ENCODE peak calls at places on chromosomes 6 and 20, in ten cellular contexts. One of them, this sample, is unnamed.
A peak's percentile ranks its signal among the peaks of the same experiment; 100 is the strongest.

GRCh38 chr6:14276667-14277404 is 159.3 kb downstream of the CD83 start:
- DNase-seq in ascending aorta: no peak
- DNase-seq in SJSA1: no peak
- DNase-seq in OCI-LY7: peak; percentile 89
- DNase-seq in CD8-positive, alpha-beta T cell: no peak
- DNase-seq in endodermal cell: peak; percentile 44
- DNase-seq in body of pancreas: no peak
- DNase-seq in pancreas: no peak
- DNase-seq in left ventricle myocardium inferior: no peak
- DNase-seq in breast epithelium: no peak
- DNase-seq in this sample: no peak

GRCh38 chr6:96939019-96939805 is 14.7 kb downstream of the KLHL32 start:
- DNase-seq in ascending aorta: no peak
- DNase-seq in SJSA1: peak; percentile 67
- DNase-seq in OCI-LY7: no peak
- DNase-seq in CD8-positive, alpha-beta T cell: no peak
- DNase-seq in endodermal cell: no peak
- DNase-seq in body of pancreas: no peak
- DNase-seq in pancreas: no peak
- DNase-seq in left ventricle myocardium inferior: no peak
- DNase-seq in breast epithelium: no peak
- DNase-seq in this sample: no peak

GRCh38 chr20:10065154-10065833 is 30.5 kb downstream of the ANKEF1 start:
- DNase-seq in ascending aorta: no peak
- DNase-seq in SJSA1: no peak
- DNase-seq in OCI-LY7: no peak
- DNase-seq in CD8-positive, alpha-beta T cell: no peak
- DNase-seq in endodermal cell: no peak
- DNase-seq in body of pancreas: no peak
- DNase-seq in pancreas: no peak
- DNase-seq in left ventricle myocardium inferior: no peak
- DNase-seq in breast epithelium: no peak
- DNase-seq in this sample: no peak

GRCh38 chr20:59813948-59814834 is 119.2 kb downstream of the SYCP2 start:
- DNase-seq in ascending aorta: no peak
- DNase-seq in SJSA1: peak; percentile 35
- DNase-seq in OCI-LY7: no peak
- DNase-seq in CD8-positive, alpha-beta T cell: no peak
- DNase-seq in endodermal cell: peak; percentile 35
- DNase-seq in body of pancreas: no peak
- DNase-seq in pancreas: no peak
- DNase-seq in left ventricle myocardium inferior: no peak
- DNase-seq in breast epithelium: no peak
- DNase-seq in this sample: no peak

GRCh38 chr20:407097-407952 is 774 bp upstream of the RBCK1 start:
- DNase-seq in ascending aorta: peak; percentile 20
- DNase-seq in SJSA1: peak; percentile 83
- DNase-seq in OCI-LY7: peak; percentile 85
- DNase-seq in CD8-positive, alpha-beta T cell: peak; percentile 55
- DNase-seq in endodermal cell: peak; percentile 94
- DNase-seq in body of pancreas: peak; percentile 88
- DNase-seq in pancreas: peak; percentile 94
- DNase-seq in left ventricle myocardium inferior: peak; percentile 80
- DNase-seq in breast epithelium: peak; percentile 58
- DNase-seq in this sample: peak; percentile 29

GRCh38 chr20:17617868-17618672 is 48.2 kb downstream of the DSTN start:
- DNase-seq in ascending aorta: no peak
- DNase-seq in SJSA1: no peak
- DNase-seq in OCI-LY7: no peak
- DNase-seq in CD8-positive, alpha-beta T cell: no peak
- DNase-seq in endodermal cell: no peak
- DNase-seq in body of pancreas: peak; percentile 85
- DNase-seq in pancreas: peak; percentile 81
- DNase-seq in left ventricle myocardium inferior: peak; percentile 14
- DNase-seq in breast epithelium: peak; percentile 66
- DNase-seq in this sample: no peak

GRCh38 chr20:32456869-32457421 is 98.8 kb downstream of the ASXL1 start:
- DNase-seq in ascending aorta: no peak
- DNase-seq in SJSA1: no peak
- DNase-seq in OCI-LY7: peak; percentile 66
- DNase-seq in CD8-positive, alpha-beta T cell: no peak
- DNase-seq in endodermal cell: peak; percentile 95
- DNase-seq in body of pancreas: peak; percentile 40
- DNase-seq in pancreas: peak; percentile 81
- DNase-seq in left ventricle myocardium inferior: no peak
- DNase-seq in breast epithelium: no peak
- DNase-seq in this sample: no peak

GRCh38 chr6:159838020-159838744 is 38.1 kb downstream of the PNLDC1 start:
- DNase-seq in ascending aorta: no peak
- DNase-seq in SJSA1: no peak
- DNase-seq in OCI-LY7: no peak
- DNase-seq in CD8-positive, alpha-beta T cell: no peak
- DNase-seq in endodermal cell: peak; percentile 62
- DNase-seq in body of pancreas: no peak
- DNase-seq in pancreas: no peak
- DNase-seq in left ventricle myocardium inferior: no peak
- DNase-seq in breast epithelium: no peak
- DNase-seq in this sample: no peak

GRCh38 chr6:137155830-137156229 is 17.6 kb downstream of the IL22RA2 start:
- DNase-seq in ascending aorta: no peak
- DNase-seq in SJSA1: no peak
- DNase-seq in OCI-LY7: peak; percentile 49
- DNase-seq in CD8-positive, alpha-beta T cell: no peak
- DNase-seq in endodermal cell: no peak
- DNase-seq in body of pancreas: no peak
- DNase-seq in pancreas: no peak
- DNase-seq in left ventricle myocardium inferior: no peak
- DNase-seq in breast epithelium: peak; percentile 47
- DNase-seq in this sample: no peak

GRCh38 chr6:34067814-34068213 is 78.1 kb downstream of the GRM4 start:
- DNase-seq in ascending aorta: no peak
- DNase-seq in SJSA1: no peak
- DNase-seq in OCI-LY7: peak; percentile 29
- DNase-seq in CD8-positive, alpha-beta T cell: no peak
- DNase-seq in endodermal cell: peak; percentile 69
- DNase-seq in body of pancreas: no peak
- DNase-seq in pancreas: no peak
- DNase-seq in left ventricle myocardium inferior: no peak
- DNase-seq in breast epithelium: no peak
- DNase-seq in this sample: no peak

GRCh38 chr6:1644516-1644915 is 34.8 kb downstream of the FOXC1 start:
- DNase-seq in ascending aorta: no peak
- DNase-seq in SJSA1: no peak
- DNase-seq in OCI-LY7: no peak
- DNase-seq in CD8-positive, alpha-beta T cell: no peak
- DNase-seq in endodermal cell: no peak
- DNase-seq in body of pancreas: no peak
- DNase-seq in pancreas: no peak
- DNase-seq in left ventricle myocardium inferior: no peak
- DNase-seq in breast epithelium: no peak
- DNase-seq in this sample: no peak

GRCh38 chr6:1770435-1770843 is 160.7 kb downstream of the FOXC1 start:
- DNase-seq in ascending aorta: no peak
- DNase-seq in SJSA1: no peak
- DNase-seq in OCI-LY7: no peak
- DNase-seq in CD8-positive, alpha-beta T cell: peak; percentile 18
- DNase-seq in endodermal cell: no peak
- DNase-seq in body of pancreas: no peak
- DNase-seq in pancreas: no peak
- DNase-seq in left ventricle myocardium inferior: no peak
- DNase-seq in breast epithelium: no peak
- DNase-seq in this sample: no peak

GRCh38 chr6:119348308-119349040 is 1.1 kb downstream of the MAN1A1 start:
- DNase-seq in ascending aorta: no peak
- DNase-seq in SJSA1: no peak
- DNase-seq in OCI-LY7: peak; percentile 63
- DNase-seq in CD8-positive, alpha-beta T cell: peak; percentile 15
- DNase-seq in endodermal cell: peak; percentile 83
- DNase-seq in body of pancreas: peak; percentile 36
- DNase-seq in pancreas: peak; percentile 74
- DNase-seq in left ventricle myocardium inferior: peak; percentile 24
- DNase-seq in breast epithelium: no peak
- DNase-seq in this sample: no peak
- H3K27ac ChIP-seq in ascending aorta: peak overlapping the region; percentile 93
- H3K27ac ChIP-seq in SJSA1: no peak overlapping the region
- H3K27ac ChIP-seq in OCI-LY7: peak overlapping the region; percentile 66
- H3K27ac ChIP-seq in CD8-positive, alpha-beta T cell: peak overlapping the region; percentile 67
- H3K27ac ChIP-seq in endodermal cell: no peak overlapping the region
- H3K27ac ChIP-seq in body of pancreas: peak overlapping the region; percentile 74
- H3K27ac ChIP-seq in pancreas: peak overlapping the region; percentile 98
- H3K27ac ChIP-seq in left ventricle myocardium inferior: peak overlapping the region; percentile 96
- H3K27ac ChIP-seq in breast epithelium: peak overlapping the region; percentile 95
- H3K27ac ChIP-seq in this sample: no peak overlapping the region

DNA sequence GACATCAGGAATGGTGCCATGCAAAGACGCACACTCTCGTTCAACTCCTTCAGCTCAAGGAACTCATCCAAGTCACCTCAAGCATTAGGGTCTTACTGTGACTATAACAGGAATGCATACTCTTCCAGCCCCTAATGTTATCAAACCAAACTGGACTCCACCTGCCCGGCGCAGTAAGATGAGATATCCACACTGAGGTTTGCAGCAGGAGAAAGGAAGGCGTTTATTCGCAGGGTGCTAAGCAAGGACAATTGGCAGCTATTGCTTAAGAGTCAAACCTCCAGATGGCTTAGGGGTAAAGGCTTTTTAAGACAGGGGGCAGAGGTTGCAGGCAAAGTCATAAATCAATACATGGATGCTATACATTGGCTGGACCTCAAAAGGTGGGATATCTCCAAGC is 159.4 kb upstream of the TAB2 start:
- DNase-seq in ascending aorta: no peak
- DNase-seq in SJSA1: no peak
- DNase-seq in OCI-LY7: no peak
- DNase-seq in CD8-positive, alpha-beta T cell: no peak
- DNase-seq in endodermal cell: no peak
- DNase-seq in body of pancreas: no peak
- DNase-seq in pancreas: no peak
- DNase-seq in left ventricle myocardium inferior: no peak
- DNase-seq in breast epithelium: no peak
- DNase-seq in this sample: no peak
- H3K9me3 ChIP-seq in ascending aorta: no peaks in the 10 kb centered on the region
- H3K9me3 ChIP-seq in SJSA1: no peaks in the 10 kb centered on the region
- H3K9me3 ChIP-seq in OCI-LY7: no peaks in the 10 kb centered on the region
- H3K9me3 ChIP-seq in CD8-positive, alpha-beta T cell: no peaks in the 10 kb centered on the region
- H3K9me3 ChIP-seq in endodermal cell: no peaks in the 10 kb centered on the region
- H3K9me3 ChIP-seq in body of pancreas: no peaks in the 10 kb centered on the region
- H3K9me3 ChIP-seq in pancreas: no peaks in the 10 kb centered on the region
- H3K9me3 ChIP-seq in left ventricle myocardium inferior: no peaks in the 10 kb centered on the region
- H3K9me3 ChIP-seq in breast epithelium: no peaks in the 10 kb centered on the region
- H3K9me3 ChIP-seq in this sample: no peaks in the 10 kb centered on the region

GRCh38 chr6:135088232-135088760 is 33.7 kb upstream of the HBS1L start:
- DNase-seq in ascending aorta: no peak
- DNase-seq in SJSA1: no peak
- DNase-seq in OCI-LY7: no peak
- DNase-seq in CD8-positive, alpha-beta T cell: no peak
- DNase-seq in endodermal cell: no peak
- DNase-seq in body of pancreas: no peak
- DNase-seq in pancreas: no peak
- DNase-seq in left ventricle myocardium inferior: no peak
- DNase-seq in breast epithelium: no peak
- DNase-seq in this sample: no peak

GRCh38 chr6:135087803-135088202 is 33.2 kb upstream of the HBS1L start:
- DNase-seq in ascending aorta: no peak
- DNase-seq in SJSA1: no peak
- DNase-seq in OCI-LY7: no peak
- DNase-seq in CD8-positive, alpha-beta T cell: peak; percentile 28
- DNase-seq in endodermal cell: no peak
- DNase-seq in body of pancreas: peak; percentile 54
- DNase-seq in pancreas: no peak
- DNase-seq in left ventricle myocardium inferior: no peak
- DNase-seq in breast epithelium: no peak
- DNase-seq in this sample: no peak

GRCh38 chr6:135085700-135086413 is 31.2 kb upstream of the HBS1L start:
- DNase-seq in ascending aorta: no peak
- DNase-seq in SJSA1: no peak
- DNase-seq in OCI-LY7: no peak
- DNase-seq in CD8-positive, alpha-beta T cell: no peak
- DNase-seq in endodermal cell: no peak
- DNase-seq in body of pancreas: no peak
- DNase-seq in pancreas: no peak
- DNase-seq in left ventricle myocardium inferior: no peak
- DNase-seq in breast epithelium: no peak
- DNase-seq in this sample: no peak

GRCh38 chr6:135086414-135086764 is 31.8 kb upstream of the HBS1L start:
- DNase-seq in ascending aorta: no peak
- DNase-seq in SJSA1: no peak
- DNase-seq in OCI-LY7: no peak
- DNase-seq in CD8-positive, alpha-beta T cell: no peak
- DNase-seq in endodermal cell: no peak
- DNase-seq in body of pancreas: no peak
- DNase-seq in pancreas: no peak
- DNase-seq in left ventricle myocardium inferior: no peak
- DNase-seq in breast epithelium: no peak
- DNase-seq in this sample: no peak

DNA sequence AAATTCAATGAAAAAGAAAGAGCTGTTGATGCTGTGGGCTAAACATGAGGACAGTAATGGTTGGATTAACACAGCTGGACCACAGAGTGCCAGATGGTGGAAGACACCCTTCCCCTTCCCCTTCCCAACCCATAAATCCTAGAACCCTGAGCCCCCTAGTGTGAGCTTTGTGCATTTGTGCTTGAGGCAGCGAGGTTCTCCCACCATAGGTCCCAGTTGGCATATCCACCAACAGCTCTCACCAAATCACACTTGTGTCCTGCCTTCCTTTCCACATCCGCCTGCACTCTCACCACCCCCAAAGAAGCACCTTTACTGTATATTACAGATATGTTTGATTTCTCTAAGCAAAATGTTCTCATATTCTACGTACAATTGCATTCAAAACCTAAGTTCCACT is 32.8 kb upstream of the HBS1L start:
- DNase-seq in ascending aorta: no peak
- DNase-seq in SJSA1: no peak
- DNase-seq in OCI-LY7: peak; percentile 19
- DNase-seq in CD8-positive, alpha-beta T cell: no peak
- DNase-seq in endodermal cell: no peak
- DNase-seq in body of pancreas: no peak
- DNase-seq in pancreas: no peak
- DNase-seq in left ventricle myocardium inferior: no peak
- DNase-seq in breast epithelium: no peak
- DNase-seq in this sample: no peak
- H3K4me3 ChIP-seq in ascending aorta: no peak overlapping the region
- H3K4me3 ChIP-seq in SJSA1: no peak overlapping the region
- H3K4me3 ChIP-seq in OCI-LY7: no peak overlapping the region
- H3K4me3 ChIP-seq in CD8-positive, alpha-beta T cell: peak overlapping the region; percentile 19
- H3K4me3 ChIP-seq in endodermal cell: no peak overlapping the region
- H3K4me3 ChIP-seq in body of pancreas: no peak overlapping the region
- H3K4me3 ChIP-seq in pancreas: no peak overlapping the region
- H3K4me3 ChIP-seq in left ventricle myocardium inferior: no peak overlapping the region
- H3K4me3 ChIP-seq in breast epithelium: no peak overlapping the region
- H3K4me3 ChIP-seq in this sample: no peak overlapping the region

DNA sequence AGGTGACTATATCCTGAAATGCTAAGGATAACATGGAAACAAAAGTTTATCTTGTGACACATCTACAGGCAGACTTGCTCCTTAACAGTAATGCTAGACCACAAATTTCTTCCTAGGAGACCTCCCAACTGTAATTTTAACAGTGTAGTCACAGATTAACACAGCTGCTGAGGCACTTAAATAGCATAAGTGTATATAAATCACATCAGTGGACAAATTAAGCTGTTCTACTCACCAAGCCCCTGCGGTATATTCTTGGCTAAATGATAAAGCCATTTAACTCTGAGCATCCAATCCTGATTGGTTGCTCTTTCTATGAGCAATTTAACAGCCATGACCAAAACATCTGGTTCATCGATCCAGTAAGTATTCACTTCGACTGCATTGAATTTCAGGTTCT is 73.3 kb upstream of the LYRM2 start:
- DNase-seq in ascending aorta: no peak
- DNase-seq in SJSA1: no peak
- DNase-seq in OCI-LY7: no peak
- DNase-seq in CD8-positive, alpha-beta T cell: no peak
- DNase-seq in endodermal cell: no peak
- DNase-seq in body of pancreas: no peak
- DNase-seq in pancreas: no peak
- DNase-seq in left ventricle myocardium inferior: no peak
- DNase-seq in breast epithelium: no peak
- DNase-seq in this sample: no peak
- H3K27ac ChIP-seq in ascending aorta: no peak overlapping the region
- H3K27ac ChIP-seq in SJSA1: no peak overlapping the region
- H3K27ac ChIP-seq in OCI-LY7: no peak overlapping the region
- H3K27ac ChIP-seq in CD8-positive, alpha-beta T cell: no peak overlapping the region
- H3K27ac ChIP-seq in endodermal cell: no peak overlapping the region
- H3K27ac ChIP-seq in body of pancreas: no peak overlapping the region
- H3K27ac ChIP-seq in pancreas: no peak overlapping the region
- H3K27ac ChIP-seq in left ventricle myocardium inferior: no peak overlapping the region
- H3K27ac ChIP-seq in breast epithelium: no peak overlapping the region
- H3K27ac ChIP-seq in this sample: no peak overlapping the region

This sample was measured in AG04450.